ENCODE peak calls at places on chromosomes 3 and 15, in seven cellular contexts. S is left lung, C is stomach, M is fibroblast of lung, K is neural progenitor cell, Q is spleen, U is GM23248. H is an unnamed sample. For H3K9me3, the result is how much of the 10 kb centered on the place peaks cover.

GRCh38 chr3:116005404-116005803 is 382.1 kb downstream of the GAP43 start:
- DNase-seq in S (no peak), C (no peak), M (peak), K (no peak), Q (no peak), U (peak), H (no peak)

GRCh38 chr3:45462522-45463262 is 74.3 kb downstream of the LARS2 start:
- DNase-seq in S (no peak), C (no peak), M (peak), K (no peak), Q (no peak), U (peak), H (no peak)

GRCh38 chr15:95175914-95176658 is 944.7 kb downstream of the MCTP2 start:
- DNase-seq in S (no peak), C (no peak), M (peak), K (no peak), Q (no peak), U (peak), H (no peak)

GRCh38 chr3:149352556-149352955 is 19.1 kb upstream of the TM4SF18 start:
- DNase-seq in S (peak), C (peak), M (peak), K (peak), Q (peak), U (peak), H (peak)

GRCh38 chr3:50675179-50676030 is 678 bp downstream of the DOCK3 start:
- DNase-seq in S (no peak), C (no peak), M (no peak), K (peak), Q (peak), U (peak), H (peak)

GRCh38 chr3:117105650-117106049 is 396.1 kb downstream of the TUSC7 start:
- DNase-seq in S (no peak), C (no peak), M (peak), K (no peak), Q (no peak), U (peak), H (no peak)

GRCh38 chr15:41513282-41514227 is at the start of gene LTK:
- DNase-seq in S (no peak), C (no peak), M (no peak), K (peak), Q (no peak), U (peak), H (no peak)

GRCh38 chr15:36347272-36347864 is 232.1 kb upstream of the CDIN1 start:
- DNase-seq in S (no peak), C (no peak), M (no peak), K (no peak), Q (no peak), U (no peak), H (no peak)

GRCh38 chr3:50231581-50231980 is 4.4 kb upstream of the GNAI2 start:
- DNase-seq in S (no peak), C (no peak), M (no peak), K (peak), Q (no peak), U (no peak), H (no peak)

GRCh38 chr15:34851751-34852150 is 56.4 kb upstream of the ACTC1 start:
- DNase-seq in S (no peak), C (no peak), M (no peak), K (no peak), Q (no peak), U (no peak), H (no peak)

GRCh38 chr3:104669083-104669482 is 697.6 kb upstream of the ALCAM start:
- DNase-seq in S (no peak), C (no peak), M (no peak), K (no peak), Q (no peak), U (no peak), H (no peak)

GRCh38 chr3:144677118-144677517 is 705.5 kb downstream of the DIPK2A start:
- DNase-seq in S (no peak), C (no peak), M (no peak), K (no peak), Q (no peak), U (peak), H (no peak)

GRCh38 chr3:122101646-122102045 is 46.5 kb downstream of the CD86 start:
- DNase-seq in S (no peak), C (no peak), M (peak), K (peak), Q (no peak), U (peak), H (no peak)

GRCh38 chr15:42131826-42132806 is 24.3 kb downstream of the PLA2G4F start:
- DNase-seq in S (peak), C (peak), M (no peak), K (peak), Q (no peak), U (no peak), H (peak)

GRCh38 chr3:145531548-145531947 is 629.4 kb downstream of the PLOD2 start:
- DNase-seq in S (no peak), C (no peak), M (no peak), K (no peak), Q (no peak), U (no peak), H (no peak)

GRCh38 chr3:121295966-121296365 is 249.8 kb downstream of the POLQ start:
- DNase-seq in S (no peak), C (no peak), M (peak), K (no peak), Q (no peak), U (no peak), H (no peak)

GRCh38 chr3:42130329-42131070 is 39.3 kb downstream of the TRAK1 start:
- DNase-seq in S (no peak), C (peak), M (no peak), K (no peak), Q (no peak), U (no peak), H (no peak)

GRCh38 chr3:174442317-174442682 is 416.8 kb upstream of the NAALADL2 start:
- DNase-seq in S (no peak), C (no peak), M (peak), K (no peak), Q (no peak), U (peak), H (no peak)

GRCh38 chr3:38354588-38355344 is 8.2 kb downstream of the XYLB start:
- DNase-seq in S (no peak), C (peak), M (peak), K (no peak), Q (peak), U (peak), H (no peak)

GRCh38 chr3:75781079-75781745 is 4.1 kb downstream of the ZNF717 start:
- DNase-seq in S (no peak), C (no peak), M (no peak), K (no peak), Q (no peak), U (no peak), H (no peak)

GRCh38 chr3:126523745-126524428 is at the start of gene CHST13:
- DNase-seq in S (peak), C (peak), M (peak), K (peak), Q (peak), U (peak), H (peak)

GRCh38 chr3:53658613-53659193 is 164.3 kb downstream of the CACNA1D start:
- DNase-seq in S (no peak), C (no peak), M (no peak), K (no peak), Q (no peak), U (no peak), H (no peak)

GRCh38 chr3:178439504-178439903 is 96.7 kb upstream of the KCNMB2 start:
- DNase-seq in S (no peak), C (no peak), M (peak), K (peak), Q (no peak), U (peak), H (no peak)

GRCh38 chr15:74537736-74538135 is 3.3 kb upstream of the ARID3B start:
- DNase-seq in S (no peak), C (no peak), M (no peak), K (no peak), Q (no peak), U (no peak), H (no peak)

GRCh38 chr15:66474140-66474539 is 23.4 kb downstream of the SNAPC5 start:
- DNase-seq in S (no peak), C (no peak), M (no peak), K (no peak), Q (no peak), U (no peak), H (no peak)

GRCh38 chr3:158961911-158962310 is 160.1 kb downstream of the MFSD1 start:
- DNase-seq in S (no peak), C (no peak), M (no peak), K (no peak), Q (no peak), U (peak), H (no peak)

GRCh38 chr3:33786565-33787327 is 11.7 kb upstream of the PDCD6IP start:
- DNase-seq in S (no peak), C (no peak), M (no peak), K (no peak), Q (no peak), U (no peak), H (no peak)

GRCh38 chr3:182165234-182165633 is 453.5 kb downstream of the SOX2 start:
- DNase-seq in S (peak), C (peak), M (no peak), K (no peak), Q (no peak), U (no peak), H (no peak)

GRCh38 chr15:89629829-89630228 is 25.4 kb downstream of the KIF7 start:
- DNase-seq in S (no peak), C (no peak), M (no peak), K (no peak), Q (no peak), U (no peak), H (no peak)

GRCh38 chr3:179732661-179733348 is 80.0 kb downstream of the USP13 start:
- DNase-seq in S (peak), C (no peak), M (no peak), K (no peak), Q (no peak), U (no peak), H (peak)

GRCh38 chr15:88193415-88193814 is 63.1 kb downstream of the NTRK3 start:
- DNase-seq in S (no peak), C (no peak), M (no peak), K (no peak), Q (no peak), U (no peak), H (no peak)

GRCh38 chr3:195773956-195774537 is 37.7 kb downstream of the MUC4 start:
- DNase-seq in S (no peak), C (no peak), M (no peak), K (no peak), Q (peak), U (no peak), H (peak)

GRCh38 chr15:40251455-40252140 is 12.7 kb downstream of the PAK6 start:
- DNase-seq in S (no peak), C (no peak), M (no peak), K (no peak), Q (peak), U (no peak), H (peak)

DNA sequence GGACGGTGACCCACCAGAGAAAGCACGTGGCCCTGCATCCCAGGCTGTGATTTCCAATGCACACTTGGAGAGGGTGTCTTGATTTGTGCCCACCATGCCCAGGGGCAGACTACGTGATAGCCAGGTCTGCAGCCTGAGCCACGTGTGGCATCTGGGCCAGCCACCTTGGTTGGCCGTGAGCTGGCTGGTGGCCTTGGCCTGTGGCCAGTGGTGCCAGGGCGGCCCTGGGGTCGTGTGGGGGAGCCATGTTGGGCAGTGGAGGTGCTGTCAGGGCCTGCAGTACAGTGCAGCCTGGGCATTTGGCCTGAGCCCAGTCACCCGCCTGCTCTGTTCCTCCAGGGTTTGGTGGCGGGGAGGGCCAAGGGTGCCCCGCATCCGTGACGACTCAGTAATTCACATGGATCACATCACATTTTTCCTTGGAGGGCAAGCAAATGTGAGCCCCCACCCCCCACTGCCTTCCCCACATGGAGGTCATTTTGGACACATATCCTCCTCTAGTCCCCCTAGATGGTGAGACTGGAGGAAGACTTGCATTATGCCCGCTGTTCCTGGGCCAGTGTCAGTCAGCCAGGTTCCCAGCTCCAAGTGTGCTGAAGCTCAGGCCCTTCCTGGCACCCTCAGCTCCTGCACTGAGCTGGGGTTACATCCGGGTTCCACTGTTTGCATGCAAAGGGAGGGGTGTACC is 201.4 kb downstream of the UBE3A start:
- DNase-seq in S (no peak), C (no peak), M (no peak), K (no peak), Q (peak), U (no peak), H (peak)
- H3K9me3 ChIP-seq in S (half or more), C (under half), M (under half), K (under half), Q (under half), U (under half), H (under half)

GRCh38 chr15:27234593-27234992 is 263.6 kb downstream of the GABRG3 start:
- DNase-seq in S (no peak), C (no peak), M (peak), K (no peak), Q (no peak), U (no peak), H (no peak)
- H3K9me3 ChIP-seq in S (under half), C (under half), M (under half), K (under half), Q (under half), U (under half), H (under half)

GRCh38 chr3:147887797-147888196 is 478.6 kb downstream of the ZIC1 start:
- DNase-seq in S (no peak), C (no peak), M (no peak), K (no peak), Q (no peak), U (no peak), H (no peak)

GRCh38 chr3:147886889-147887288 is 477.7 kb downstream of the ZIC1 start:
- DNase-seq in S (no peak), C (no peak), M (no peak), K (no peak), Q (no peak), U (no peak), H (no peak)

GRCh38 chr3:147881933-147882332 is 472.8 kb downstream of the ZIC1 start:
- DNase-seq in S (no peak), C (no peak), M (no peak), K (no peak), Q (no peak), U (peak), H (no peak)
- H3K9me3 ChIP-seq in S (half or more), C (under half), M (under half), K (under half), Q (under half), U (under half), H (under half)

GRCh38 chr15:25061808-25062550 is 107.2 kb downstream of the SNRPN start:
- DNase-seq in S (no peak), C (no peak), M (no peak), K (no peak), Q (peak), U (no peak), H (peak)
- H3K9me3 ChIP-seq in S (half or more), C (half or more), M (half or more), K (under half), Q (half or more), U (under half), H (half or more)

DNA sequence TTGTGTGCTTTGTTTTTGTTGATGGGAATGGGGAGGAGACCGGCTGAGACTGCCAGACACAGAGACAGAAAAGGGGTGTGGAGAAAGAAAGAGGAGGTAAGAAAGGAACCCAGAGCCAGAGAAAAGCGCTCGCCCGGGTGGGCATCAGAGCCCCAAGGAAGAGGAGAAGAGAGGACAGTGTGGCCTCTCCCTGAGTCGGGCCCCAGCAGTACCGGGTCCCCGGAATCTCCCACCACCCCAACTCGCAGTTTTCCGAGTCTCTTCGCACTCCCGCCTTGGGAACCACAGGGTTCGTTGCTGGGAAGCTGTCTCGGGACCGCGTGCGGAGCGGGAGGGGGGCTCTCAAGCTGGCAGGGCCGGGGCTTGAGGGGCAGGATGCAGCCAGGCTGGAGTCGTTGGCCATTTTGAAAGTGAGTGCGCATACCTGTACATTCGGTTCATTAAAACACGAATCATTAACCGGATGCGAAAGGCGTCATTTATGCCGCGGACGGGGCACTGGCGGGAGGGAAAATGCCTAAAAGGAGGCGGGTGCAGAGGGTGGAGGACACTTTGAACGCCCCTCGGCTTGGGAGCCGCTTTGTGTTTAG is 3.2 kb downstream of the SKOR1 start:
- DNase-seq in S (no peak), C (no peak), M (no peak), K (peak), Q (peak), U (no peak), H (peak)
- H3K9me3 ChIP-seq in S (under half), C (under half), M (under half), K (under half), Q (under half), U (under half), H (under half)